ENCODE peak calls at places on chromosomes 12 and 14, in five cellular contexts. E is HL-60, K is kidney epithelial cell, Y is psoas muscle, B is fibroblast of pulmonary artery. M is an unnamed sample.

GRCh38 chr12:50638482-50638880 is 125.4 kb upstream of the ATF1 start:
- DNase-seq in E (no peak), K (no peak), Y (no peak), B (no peak), M (no peak)

GRCh38 chr14:54669759-54670630 is 103.1 kb downstream of the SAMD4A start:
- DNase-seq in E (no peak), K (no peak), Y (peak; percentile 64), B (peak; percentile 62), M (no peak)

GRCh38 chr14:30227871-30228270 is 300.2 kb upstream of the PRKD1 start:
- DNase-seq in E (no peak), K (peak; percentile 32), Y (peak; percentile 35), B (peak; percentile 62), M (no peak)

GRCh38 chr14:69648480-69649414 is 37.4 kb downstream of the SUSD6 start:
- DNase-seq in E (no peak), K (no peak), Y (no peak), B (peak; percentile 77), M (no peak)

GRCh38 chr14:53581497-53581896 is 375.1 kb downstream of the BMP4 start:
- DNase-seq in E (no peak), K (no peak), Y (no peak), B (no peak), M (no peak)

GRCh38 chr14:89417469-89418225 is 614 bp upstream of the FOXN3 start:
- DNase-seq in E (peak; percentile 86), K (no peak), Y (peak; percentile 62), B (peak; percentile 46), M (no peak)

GRCh38 chr12:111773801-111774551 is 7.2 kb downstream of the ALDH2 start:
- DNase-seq in E (peak; percentile 72), K (peak; percentile 78), Y (peak; percentile 85), B (peak; percentile 93), M (no peak)

GRCh38 chr14:50249118-50249775 is 17.9 kb upstream of the SOS2 start:
- DNase-seq in E (no peak), K (no peak), Y (no peak), B (peak; percentile 16), M (no peak)

GRCh38 chr12:117662620-117663395 is 301.4 kb upstream of the NOS1 start:
- DNase-seq in E (no peak), K (peak; percentile 44), Y (no peak), B (no peak), M (no peak)

GRCh38 chr14:34098045-34098984 is 147.4 kb upstream of the EGLN3 start:
- DNase-seq in E (peak; percentile 11), K (no peak), Y (peak; percentile 17), B (peak; percentile 71), M (no peak)

GRCh38 chr14:93081875-93082570 is 33.7 kb downstream of the ITPK1 start:
- DNase-seq in E (no peak), K (no peak), Y (no peak), B (no peak), M (no peak)

GRCh38 chr12:109057376-109057775 is 5.0 kb downstream of the USP30 start:
- DNase-seq in E (no peak), K (no peak), Y (no peak), B (no peak), M (no peak)

GRCh38 chr14:22556021-22556989 is 32.7 kb downstream of the DAD1 start:
- DNase-seq in E (peak; percentile 99), K (peak; percentile 83), Y (peak; percentile 41), B (peak; percentile 80), M (no peak)

GRCh38 chr14:90140956-90141316 is 79.1 kb downstream of the KCNK13 start:
- DNase-seq in E (no peak), K (peak; percentile 14), Y (no peak), B (peak; percentile 48), M (no peak)

GRCh38 chr12:53828598-53828997 is 76.8 kb upstream of the CISTR start:
- DNase-seq in E (no peak), K (no peak), Y (no peak), B (no peak), M (no peak)

GRCh38 chr12:20367731-20368652 is at the start of gene PDE3A:
- DNase-seq in E (peak; percentile 44), K (no peak), Y (peak; percentile 55), B (peak; percentile 88), M (peak; percentile 90)

GRCh38 chr12:124283326-124283725 is 11.6 kb upstream of the RFLNA start:
- DNase-seq in E (no peak), K (no peak), Y (no peak), B (no peak), M (no peak)

GRCh38 chr12:16348435-16349131 is 1.1 kb downstream of the MGST1 start:
- DNase-seq in E (no peak), K (no peak), Y (no peak), B (peak; percentile 46), M (no peak)

GRCh38 chr14:92884410-92884809 is 38.5 kb upstream of the CHGA start:
- DNase-seq in E (no peak), K (no peak), Y (no peak), B (no peak), M (no peak)

GRCh38 chr14:84646791-84647500 is 883.0 kb upstream of the FLRT2 start:
- DNase-seq in E (no peak), K (peak; percentile 42), Y (no peak), B (peak; percentile 54), M (no peak)

GRCh38 chr14:55889124-55889523 is 229.1 kb upstream of the PELI2 start:
- DNase-seq in E (no peak), K (no peak), Y (no peak), B (no peak), M (no peak)

GRCh38 chr12:19529933-19530630 is 90.8 kb downstream of the AEBP2 start:
- DNase-seq in E (no peak), K (no peak), Y (no peak), B (peak; percentile 63), M (no peak)

GRCh38 chr12:3545121-3545796 is 54.3 kb downstream of the PRMT8 start:
- DNase-seq in E (no peak), K (no peak), Y (no peak), B (no peak), M (peak; percentile 17)
- TF ChIP-seq CTCF in E (no peak), K (no peak), Y (no peak), B (no peak), M (no peak)

DNA sequence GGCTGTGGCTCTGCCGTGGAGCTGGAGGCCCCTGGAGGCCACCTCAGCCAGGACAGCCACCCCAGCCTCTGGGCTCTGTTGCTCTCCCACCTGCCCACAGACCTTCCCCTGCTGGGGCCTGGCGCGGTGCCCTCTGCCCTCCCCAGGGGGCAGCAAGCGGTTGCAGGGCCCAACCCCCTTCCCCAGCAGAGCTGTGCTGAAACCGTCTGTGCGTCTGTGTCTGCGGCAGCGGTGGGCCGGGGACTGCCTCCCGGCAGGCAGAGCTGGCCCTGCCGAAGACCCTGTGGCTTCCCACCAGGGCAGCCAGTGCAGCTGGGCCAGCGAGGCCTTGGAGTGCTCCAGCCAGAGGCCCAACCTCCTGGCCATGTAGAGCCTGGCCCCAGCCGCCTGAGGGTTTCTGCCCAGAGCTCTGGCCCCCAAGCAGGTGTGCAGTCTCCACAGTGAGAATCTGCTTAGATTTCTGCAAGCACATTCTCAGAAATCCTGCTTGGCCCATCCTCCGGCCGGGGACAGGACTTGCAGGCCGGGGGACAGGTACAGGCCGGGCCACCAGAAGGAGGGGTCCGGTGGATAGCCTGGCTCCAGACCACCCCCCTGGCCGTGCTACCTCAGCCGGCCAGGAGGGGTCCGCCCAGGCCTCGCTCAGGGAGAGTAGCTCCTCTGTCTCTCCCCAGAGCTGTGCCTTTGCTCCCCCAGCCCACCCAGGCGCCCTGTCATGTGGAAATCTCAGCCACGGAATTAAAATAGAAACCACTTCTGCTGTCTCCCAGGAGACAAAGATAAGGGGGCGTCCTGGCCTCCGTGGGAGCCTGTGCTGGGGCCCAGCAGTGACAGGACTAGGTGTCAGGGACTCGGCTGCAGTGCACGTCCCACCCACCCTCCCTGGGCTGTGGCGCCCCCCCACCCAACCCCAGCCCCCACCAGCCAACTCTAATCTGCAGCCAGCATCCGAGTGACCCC is 3.5 kb upstream of the CRIP2 start:
- DNase-seq in E (no peak), K (no peak), Y (no peak), B (no peak), M (no peak)
- TF ChIP-seq CTCF in E (no peak), K (peak; percentile 24), Y (no peak), B (no peak), M (peak; percentile 19)

GRCh38 chr12:99390707-99391106 is 256.8 kb upstream of the GARIN6 start:
- DNase-seq in E (peak; percentile 3), K (no peak), Y (peak; percentile 7), B (no peak), M (no peak)
- TF ChIP-seq CTCF in E (no peak), K (peak; percentile 53), Y (no peak), B (no peak), M (no peak)

GRCh38 chr14:61106627-61107147 is 125.6 kb downstream of the SLC38A6 start:
- DNase-seq in E (no peak), K (no peak), Y (no peak), B (no peak), M (no peak)
- TF ChIP-seq CTCF in E (peak; percentile 2), K (peak; percentile 18), Y (peak; percentile 17), B (peak; percentile 34), M (no peak)

DNA sequence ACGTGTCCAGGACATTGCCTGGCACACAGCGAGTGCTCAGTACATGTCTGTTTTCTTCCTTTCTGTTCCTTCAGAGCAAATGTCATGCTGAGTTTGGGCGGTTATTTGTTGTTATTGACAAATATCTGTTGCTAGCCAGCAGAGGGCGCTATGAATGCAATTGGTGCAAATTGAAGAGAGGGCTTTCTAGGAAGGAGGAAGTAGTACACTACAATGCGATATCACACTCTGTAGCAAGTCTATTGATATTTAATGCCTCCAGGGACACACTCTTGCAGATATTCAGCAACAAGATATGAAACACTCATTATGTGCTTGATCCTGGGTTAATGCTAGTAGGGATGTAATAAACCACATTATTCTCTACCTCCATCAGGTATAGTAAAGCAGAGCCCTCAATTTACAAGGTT is 267.3 kb upstream of the SRRM4 start:
- DNase-seq in E (peak; percentile 77), K (no peak), Y (no peak), B (no peak), M (no peak)
- TF ChIP-seq CTCF in E (peak; percentile 29), K (peak; percentile 23), Y (peak; percentile 18), B (no peak), M (no peak)

GRCh38 chr14:103022669-103023044 is 34.7 kb downstream of the CDC42BPB start:
- DNase-seq in E (no peak), K (no peak), Y (no peak), B (no peak), M (no peak)
- TF ChIP-seq CTCF in E (no peak), K (peak; percentile 19), Y (no peak), B (no peak), M (peak; percentile 33)

GRCh38 chr14:101709962-101710891 is 51.3 kb upstream of the PPP2R5C start:
- DNase-seq in E (no peak), K (no peak), Y (no peak), B (no peak), M (peak; percentile 65)

GRCh38 chr14:101711041-101711861 is 50.3 kb upstream of the PPP2R5C start:
- DNase-seq in E (no peak), K (no peak), Y (no peak), B (no peak), M (peak; percentile 75)

GRCh38 chr14:101708853-101709532 is 52.5 kb upstream of the PPP2R5C start:
- DNase-seq in E (no peak), K (no peak), Y (no peak), B (no peak), M (peak; percentile 71)

GRCh38 chr14:101707863-101708620 is 53.5 kb upstream of the PPP2R5C start:
- DNase-seq in E (no peak), K (no peak), Y (no peak), B (no peak), M (no peak)

DNA sequence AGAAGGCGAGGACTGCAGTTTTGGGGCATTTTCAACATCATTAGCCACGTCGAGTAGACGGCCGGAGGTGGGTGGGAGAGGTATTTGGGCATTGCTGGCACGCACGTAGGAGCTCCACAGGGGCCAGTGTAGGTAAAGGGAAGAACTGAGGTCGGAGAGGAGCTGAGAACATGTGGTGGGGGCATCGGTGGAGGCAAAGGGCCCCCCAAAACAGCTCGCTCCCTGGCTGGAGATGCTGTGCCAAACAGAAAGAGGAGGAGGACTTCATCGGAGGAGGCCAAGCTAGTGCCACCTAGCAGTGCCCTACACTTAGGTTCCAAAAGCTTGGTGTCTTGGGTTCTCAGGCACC is 52.0 kb upstream of the PPP2R5C start:
- DNase-seq in E (no peak), K (no peak), Y (no peak), B (no peak), M (no peak)
- TF ChIP-seq CTCF in E (no peak), K (no peak), Y (no peak), B (no peak), M (no peak)

M was measured in osteocyte.